ENCODE peak calls at places on chromosomes 1 and 21, in eight cellular contexts. X is lung; A is GM06990; B is CD8-positive, alpha-beta T cell; T is fibroblast of lung; G is astrocyte of the cerebellum; M is choroid plexus epithelial cell; Y is MM.1S. P is an unnamed sample.
A peak's percentile ranks its signal among the peaks of the same experiment; 100 is the strongest.

GRCh38 chr1:30627206-30627605 is 96.2 kb downstream of the MATN1 start:
- DNase-seq in X (no peak), A (no peak), B (no peak), T (no peak), G (no peak), M (no peak), Y (no peak), P (no peak)

GRCh38 chr1:118788372-118788955 is 199.7 kb downstream of the TBX15 start:
- DNase-seq in X (no peak), A (no peak), B (no peak), T (peak; percentile 35), G (peak; percentile 52), M (peak; percentile 96), Y (no peak), P (no peak)

GRCh38 chr21:26199471-26199870 is 28.9 kb upstream of the APP start:
- DNase-seq in X (no peak), A (no peak), B (no peak), T (peak; percentile 81), G (no peak), M (peak; percentile 49), Y (no peak), P (no peak)

GRCh38 chr1:38486115-38486514 is 373.5 kb downstream of the RRAGC start:
- DNase-seq in X (no peak), A (no peak), B (no peak), T (no peak), G (no peak), M (no peak), Y (no peak), P (no peak)

GRCh38 chr1:203517426-203517974 is 23.5 kb downstream of the OPTC start:
- DNase-seq in X (no peak), A (no peak), B (no peak), T (no peak), G (no peak), M (no peak), Y (no peak), P (no peak)

GRCh38 chr1:220908757-220909156 is 29.5 kb downstream of the HLX start:
- DNase-seq in X (no peak), A (no peak), B (no peak), T (no peak), G (peak; percentile 19), M (peak; percentile 46), Y (peak; percentile 33), P (no peak)

GRCh38 chr1:240998441-240999015 is 358.5 kb downstream of the RGS7 start:
- DNase-seq in X (no peak), A (peak; percentile 1), B (no peak), T (no peak), G (no peak), M (no peak), Y (no peak), P (no peak)

GRCh38 chr1:117130526-117130925 is 9.0 kb upstream of the TRIM45 start:
- DNase-seq in X (no peak), A (no peak), B (no peak), T (no peak), G (no peak), M (no peak), Y (no peak), P (no peak)

GRCh38 chr1:32878637-32879041 is 7.7 kb upstream of the HPCA start:
- DNase-seq in X (no peak), A (no peak), B (no peak), T (no peak), G (no peak), M (no peak), Y (no peak), P (no peak)

GRCh38 chr1:163035791-163036249 is 33.3 kb upstream of the RGS4 start:
- DNase-seq in X (no peak), A (no peak), B (no peak), T (peak; percentile 99), G (peak; percentile 83), M (peak; percentile 84), Y (no peak), P (no peak)

GRCh38 chr1:234839663-234840062 is 229.7 kb upstream of the IRF2BP2 start:
- DNase-seq in X (no peak), A (no peak), B (no peak), T (no peak), G (no peak), M (peak; percentile 74), Y (no peak), P (no peak)

GRCh38 chr1:204283711-204284651 is 70.2 kb upstream of the GOLT1A start:
- DNase-seq in X (no peak), A (no peak), B (no peak), T (no peak), G (no peak), M (no peak), Y (no peak), P (no peak)

GRCh38 chr1:231395051-231395995 is 26.8 kb downstream of the EGLN1 start:
- DNase-seq in X (no peak), A (no peak), B (no peak), T (peak; percentile 98), G (peak; percentile 93), M (peak; percentile 96), Y (no peak), P (no peak)

GRCh38 chr1:161131721-161132409 is 602 bp downstream of the DEDD start:
- DNase-seq in X (no peak), A (no peak), B (no peak), T (peak; percentile 40), G (no peak), M (peak; percentile 41), Y (no peak), P (no peak)

GRCh38 chr1:232501856-232502255 is 128.1 kb downstream of the SIPA1L2 start:
- DNase-seq in X (no peak), A (no peak), B (no peak), T (no peak), G (no peak), M (no peak), Y (no peak), P (no peak)

GRCh38 chr1:47449702-47450552 is 12.1 kb downstream of the FOXD2 start:
- DNase-seq in X (peak; percentile 37), A (no peak), B (no peak), T (no peak), G (no peak), M (peak; percentile 10), Y (no peak), P (no peak)

GRCh38 chr1:2554621-2555387 is 1.4 kb upstream of the TNFRSF14 start:
- DNase-seq in X (no peak), A (peak; percentile 68), B (peak; percentile 69), T (no peak), G (no peak), M (peak; percentile 50), Y (no peak), P (peak; percentile 40)
- H3K4me3 ChIP-seq in X (no peak overlapping the region), A (peak overlapping the region; percentile 91), B (peak overlapping the region; percentile 99), T (no peak overlapping the region), G (no peak overlapping the region), M (no peak overlapping the region), Y (no peak overlapping the region), P (no peak overlapping the region)

DNA sequence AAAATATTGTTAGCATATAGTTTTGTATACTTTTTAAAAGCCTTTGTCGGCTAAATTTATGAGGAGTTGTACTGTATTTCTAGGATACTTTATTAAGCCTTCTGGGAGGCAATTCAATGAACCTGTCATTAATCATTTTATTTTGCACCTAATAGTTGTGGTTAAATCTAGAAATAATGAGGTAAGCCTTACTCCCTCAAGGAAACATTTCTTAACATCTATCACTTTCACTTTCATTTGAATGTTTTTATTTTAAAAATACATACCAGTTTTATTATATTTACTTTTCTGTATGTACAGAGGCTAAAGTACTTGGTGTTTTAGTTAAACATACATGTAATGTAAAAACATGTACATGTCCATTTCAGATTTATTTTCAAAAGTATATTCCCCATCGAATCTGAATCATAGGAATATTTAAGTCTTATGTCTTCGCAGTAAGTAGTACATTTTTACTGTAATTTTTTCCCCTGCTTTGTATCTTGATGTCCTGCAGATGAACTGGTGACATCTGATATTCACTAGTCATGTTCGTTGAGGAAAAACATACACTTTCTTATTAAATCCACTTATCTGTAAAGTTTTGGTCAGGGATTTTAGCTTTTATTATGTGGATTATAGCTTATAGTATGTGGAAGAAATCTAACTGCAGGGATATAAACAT is 82.8 kb downstream of the DISP1 start:
- DNase-seq in X (no peak), A (no peak), B (no peak), T (peak; percentile 52), G (no peak), M (peak; percentile 57), Y (no peak), P (no peak)
- H3K4me3 ChIP-seq in X (no peak overlapping the region), A (no peak overlapping the region), B (peak overlapping the region; percentile 10), T (peak overlapping the region; percentile 29), G (no peak overlapping the region), M (peak overlapping the region; percentile 45), Y (no peak overlapping the region), P (no peak overlapping the region)

GRCh38 chr1:83693409-83694126 is 305.4 kb downstream of the TTLL7 start:
- DNase-seq in X (no peak), A (no peak), B (no peak), T (peak; percentile 27), G (no peak), M (peak; percentile 23), Y (no peak), P (no peak)

GRCh38 chr1:83689900-83690868 is 308.7 kb downstream of the TTLL7 start:
- DNase-seq in X (no peak), A (no peak), B (no peak), T (peak; percentile 32), G (peak; percentile 66), M (no peak), Y (no peak), P (no peak)

GRCh38 chr1:83694449-83694848 is 304.5 kb downstream of the TTLL7 start:
- DNase-seq in X (no peak), A (no peak), B (no peak), T (no peak), G (no peak), M (no peak), Y (no peak), P (no peak)

GRCh38 chr1:83697220-83697619 is 301.7 kb downstream of the TTLL7 start:
- DNase-seq in X (no peak), A (no peak), B (no peak), T (no peak), G (no peak), M (no peak), Y (no peak), P (no peak)

GRCh38 chr1:83692524-83693336 is 306.2 kb downstream of the TTLL7 start:
- DNase-seq in X (no peak), A (peak; percentile 45), B (peak; percentile 5), T (peak; percentile 46), G (no peak), M (peak; percentile 53), Y (peak; percentile 15), P (peak; percentile 6)
- H3K4me3 ChIP-seq in X (no peak overlapping the region), A (no peak overlapping the region), B (peak overlapping the region; percentile 46), T (no peak overlapping the region), G (peak overlapping the region; percentile 19), M (peak overlapping the region; percentile 41), Y (no peak overlapping the region), P (no peak overlapping the region)

GRCh38 chr1:17441265-17441992 is 2.0 kb upstream of the RCC2 start:
- DNase-seq in X (no peak), A (no peak), B (no peak), T (peak; percentile 58), G (no peak), M (peak; percentile 73), Y (peak; percentile 59), P (no peak)

GRCh38 chr1:17442841-17443240 is 3.4 kb upstream of the RCC2 start:
- DNase-seq in X (no peak), A (no peak), B (no peak), T (no peak), G (no peak), M (no peak), Y (no peak), P (no peak)

GRCh38 chr1:17440827-17441168 is 1.3 kb upstream of the RCC2 start:
- DNase-seq in X (no peak), A (no peak), B (no peak), T (no peak), G (no peak), M (no peak), Y (no peak), P (no peak)

GRCh38 chr1:17440074-17440826 is 773 bp upstream of the RCC2 start:
- DNase-seq in X (no peak), A (no peak), B (no peak), T (no peak), G (no peak), M (no peak), Y (no peak), P (no peak)

GRCh38 chr1:17441993-17442357 is 2.5 kb upstream of the RCC2 start:
- DNase-seq in X (no peak), A (no peak), B (no peak), T (no peak), G (no peak), M (no peak), Y (no peak), P (no peak)
- H3K4me3 ChIP-seq in X (no peak overlapping the region), A (no peak overlapping the region), B (no peak overlapping the region), T (no peak overlapping the region), G (no peak overlapping the region), M (no peak overlapping the region), Y (peak overlapping the region; percentile 5), P (no peak overlapping the region)

P was measured in CD4-positive, alpha-beta memory T cell.